ENCODE peak calls at places on chromosome 13, in eight cellular contexts. W is HCT116, E is GM23248, T is GM23338, J is hepatocyte, Q is PC-3, H is neural progenitor cell, O is MM.1S. I is an unnamed sample.

GRCh38 chr13:48976677-48977625 is 1.2 kb downstream of the FNDC3A start:
- DNase-seq in W (no peak), E (peak), T (no peak), J (peak), Q (peak), H (no peak), O (no peak), I (peak)

GRCh38 chr13:46603165-46603603 is 50.2 kb downstream of the LRCH1 start:
- DNase-seq in W (no peak), E (peak), T (peak), J (no peak), Q (peak), H (peak), O (no peak), I (peak)

GRCh38 chr13:70043685-70044084 is 63.9 kb upstream of the ATXN8OS start:
- DNase-seq in W (no peak), E (no peak), T (no peak), J (no peak), Q (peak), H (no peak), O (no peak), I (no peak)

GRCh38 chr13:20360041-20360491 is 127.9 kb upstream of the GJB6 start:
- DNase-seq in W (no peak), E (peak), T (no peak), J (no peak), Q (peak), H (no peak), O (no peak), I (no peak)

GRCh38 chr13:39767791-39768564 is 112.5 kb downstream of the COG6 start:
- DNase-seq in W (no peak), E (no peak), T (peak), J (no peak), Q (no peak), H (peak), O (no peak), I (peak)

GRCh38 chr13:44364019-44364418 is 9.6 kb upstream of the SERP2 start:
- DNase-seq in W (no peak), E (no peak), T (no peak), J (no peak), Q (no peak), H (no peak), O (no peak), I (no peak)

GRCh38 chr13:21805733-21806132 is 134.9 kb downstream of the FGF9 start:
- DNase-seq in W (no peak), E (no peak), T (no peak), J (no peak), Q (no peak), H (no peak), O (no peak), I (no peak)

GRCh38 chr13:44816701-44817684 is 172.3 kb downstream of the NUFIP1 start:
- DNase-seq in W (peak), E (peak), T (no peak), J (no peak), Q (peak), H (no peak), O (no peak), I (no peak)

GRCh38 chr13:67377919-67378318 is 147.8 kb upstream of the PCDH9 start:
- DNase-seq in W (no peak), E (no peak), T (no peak), J (no peak), Q (no peak), H (no peak), O (no peak), I (no peak)

GRCh38 chr13:48004201-48004600 is 3.1 kb upstream of the SUCLA2 start:
- DNase-seq in W (no peak), E (no peak), T (peak), J (no peak), Q (no peak), H (no peak), O (no peak), I (no peak)

GRCh38 chr13:71242191-71242590 is 624.8 kb downstream of the DACH1 start:
- DNase-seq in W (no peak), E (no peak), T (no peak), J (no peak), Q (no peak), H (peak), O (no peak), I (no peak)

GRCh38 chr13:30079501-30079900 is 227.8 kb downstream of the KATNAL1 start:
- DNase-seq in W (no peak), E (no peak), T (no peak), J (no peak), Q (no peak), H (no peak), O (no peak), I (no peak)

GRCh38 chr13:41706189-41706588 is 248.8 kb downstream of the RGCC start:
- DNase-seq in W (no peak), E (peak), T (no peak), J (no peak), Q (no peak), H (no peak), O (no peak), I (no peak)

GRCh38 chr13:40464349-40464748 is 202.1 kb downstream of the FOXO1 start:
- DNase-seq in W (no peak), E (no peak), T (no peak), J (no peak), Q (no peak), H (no peak), O (no peak), I (peak)

DNA sequence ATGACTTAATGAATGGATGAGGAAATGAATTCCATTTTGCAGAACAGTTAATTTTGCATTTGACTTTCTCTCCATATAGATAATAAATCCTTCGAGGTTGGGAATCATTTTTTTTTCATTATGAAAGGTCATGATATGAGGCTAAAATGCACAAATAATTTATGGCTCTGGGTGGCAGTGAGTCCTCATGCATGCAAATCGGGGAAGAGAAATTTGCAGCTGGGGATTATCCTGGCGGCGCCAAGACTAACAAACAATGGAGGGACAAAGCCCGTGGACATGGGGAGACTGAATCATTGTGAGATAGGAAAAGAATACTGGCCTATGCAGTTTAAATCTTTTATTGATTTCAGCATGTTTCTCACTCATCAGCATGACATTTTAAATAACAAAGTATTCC is 102.2 kb downstream of the ERCC5 start:
- DNase-seq in W (no peak), E (no peak), T (no peak), J (peak), Q (peak), H (peak), O (no peak), I (no peak)
- TF ChIP-seq EZH2phosphoT487 in W (no peak), E (no peak), T (no peak), J (no peak), Q (no peak), H (no peak), O (no peak), I (no peak)

GRCh38 chr13:114116734-114117133 is 15.7 kb downstream of the RASA3 start:
- DNase-seq in W (no peak), E (no peak), T (no peak), J (no peak), Q (no peak), H (no peak), O (no peak), I (no peak)

GRCh38 chr13:114118086-114118762 is 14.2 kb downstream of the RASA3 start:
- DNase-seq in W (no peak), E (peak), T (no peak), J (no peak), Q (no peak), H (no peak), O (no peak), I (no peak)

GRCh38 chr13:114120486-114121430 is 11.7 kb downstream of the RASA3 start:
- DNase-seq in W (no peak), E (peak), T (no peak), J (no peak), Q (no peak), H (no peak), O (no peak), I (no peak)

GRCh38 chr13:114118763-114119123 is 13.7 kb downstream of the RASA3 start:
- DNase-seq in W (no peak), E (peak), T (no peak), J (peak), Q (peak), H (no peak), O (no peak), I (no peak)

GRCh38 chr13:114119196-114119595 is 13.2 kb downstream of the RASA3 start:
- DNase-seq in W (no peak), E (peak), T (peak), J (peak), Q (peak), H (peak), O (no peak), I (no peak)
- TF ChIP-seq EZH2phosphoT487 in W (no peak), E (no peak), T (no peak), J (no peak), Q (no peak), H (no peak), O (no peak), I (no peak)

GRCh38 chr13:95002968-95003813 is 290.8 kb upstream of the SOX21 start:
- DNase-seq in W (no peak), E (no peak), T (peak), J (peak), Q (no peak), H (peak), O (no peak), I (no peak)
- TF ChIP-seq EZH2phosphoT487 in W (no peak), E (no peak), T (no peak), J (no peak), Q (no peak), H (no peak), O (no peak), I (no peak)

DNA sequence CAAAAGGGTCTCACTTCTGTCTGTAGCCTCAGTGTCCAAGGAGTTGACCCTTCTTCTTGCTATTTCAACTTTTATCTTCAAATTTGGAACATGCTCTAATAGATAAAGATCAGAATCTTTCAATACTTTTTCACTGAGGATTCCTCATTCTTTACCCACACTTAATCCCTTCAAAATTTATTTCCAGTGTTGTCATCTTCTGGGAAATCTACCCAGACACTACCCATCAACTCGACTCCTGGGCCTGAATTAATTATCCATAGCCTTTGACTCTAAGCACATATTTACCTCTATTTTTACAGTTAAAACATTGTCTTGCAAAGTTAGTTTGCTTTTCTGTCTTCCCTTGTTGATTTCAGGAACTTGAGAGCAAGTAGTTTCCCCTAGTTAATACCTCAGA is 1022.5 kb downstream of the PCDH9 start:
- DNase-seq in W (no peak), E (no peak), T (no peak), J (no peak), Q (no peak), H (no peak), O (no peak), I (no peak)
- TF ChIP-seq EZH2phosphoT487 in W (no peak), E (no peak), T (no peak), J (no peak), Q (no peak), H (no peak), O (no peak), I (no peak)

GRCh38 chr13:98143601-98144500 is 957 bp downstream of the FARP1 start:
- DNase-seq in W (no peak), E (peak), T (peak), J (peak), Q (peak), H (peak), O (peak), I (no peak)
- TF ChIP-seq EZH2phosphoT487 in W (no peak), E (no peak), T (no peak), J (no peak), Q (no peak), H (no peak), O (no peak), I (no peak)

GRCh38 chr13:24351423-24351822 is 42.0 kb downstream of the C1QTNF9 start:
- DNase-seq in W (no peak), E (no peak), T (no peak), J (no peak), Q (no peak), H (no peak), O (no peak), I (no peak)

GRCh38 chr13:24353736-24354135 is 44.4 kb downstream of the C1QTNF9 start:
- DNase-seq in W (no peak), E (no peak), T (no peak), J (no peak), Q (no peak), H (no peak), O (no peak), I (no peak)

GRCh38 chr13:24348385-24348784 is 39.0 kb downstream of the C1QTNF9 start:
- DNase-seq in W (no peak), E (no peak), T (no peak), J (no peak), Q (peak), H (no peak), O (no peak), I (no peak)

GRCh38 chr13:24348797-24349515 is 39.6 kb downstream of the C1QTNF9 start:
- DNase-seq in W (peak), E (no peak), T (no peak), J (peak), Q (peak), H (no peak), O (no peak), I (no peak)
- TF ChIP-seq EZH2phosphoT487 in W (no peak), E (no peak), T (no peak), J (no peak), Q (no peak), H (no peak), O (no peak), I (no peak)

GRCh38 chr13:109740121-109740520 is 46.3 kb downstream of the IRS2 start:
- DNase-seq in W (no peak), E (no peak), T (no peak), J (no peak), Q (no peak), H (no peak), O (no peak), I (no peak)

GRCh38 chr13:109735567-109735966 is 50.8 kb downstream of the IRS2 start:
- DNase-seq in W (no peak), E (no peak), T (no peak), J (no peak), Q (no peak), H (no peak), O (no peak), I (no peak)

GRCh38 chr13:109737046-109737573 is 49.3 kb downstream of the IRS2 start:
- DNase-seq in W (no peak), E (no peak), T (no peak), J (no peak), Q (no peak), H (no peak), O (no peak), I (no peak)

GRCh38 chr13:109738298-109738746 is 48.1 kb downstream of the IRS2 start:
- DNase-seq in W (no peak), E (no peak), T (no peak), J (no peak), Q (no peak), H (no peak), O (no peak), I (no peak)

DNA sequence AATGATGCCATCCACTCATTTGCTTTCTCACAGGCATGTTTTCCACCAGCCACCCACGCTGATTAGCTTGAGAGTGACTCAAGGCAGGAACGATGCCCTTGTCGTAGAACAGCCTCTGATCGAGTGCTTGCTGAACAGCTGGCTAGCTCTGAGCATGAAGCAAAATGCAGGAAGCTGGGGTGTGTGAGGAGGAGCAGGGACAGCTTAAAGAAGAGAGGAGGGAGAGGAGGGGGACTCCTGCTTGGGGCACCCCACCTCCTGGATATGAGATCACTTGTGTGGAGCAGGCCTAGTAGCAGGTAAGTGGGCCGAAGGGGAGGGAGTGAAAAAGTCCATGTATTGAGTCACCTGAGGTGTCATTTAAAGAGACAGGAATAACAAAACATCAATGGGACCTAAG is 48.8 kb downstream of the IRS2 start:
- DNase-seq in W (no peak), E (peak), T (no peak), J (no peak), Q (no peak), H (no peak), O (no peak), I (no peak)
- TF ChIP-seq EZH2phosphoT487 in W (no peak), E (no peak), T (no peak), J (no peak), Q (no peak), H (no peak), O (no peak), I (no peak)

I was measured in OCI-LY7.